ENCODE peak calls at places on chromosomes 4 and X, in ten cellular contexts. One of them, this sample, is unnamed.

GRCh38 chrX:25048176-25048575 is 32.4 kb upstream of the ARX start:
- DNase-seq in ovary: no peak
- DNase-seq in esophagus squamous epithelium: no peak
- DNase-seq in H9: no peak
- DNase-seq in fibroblast of the aortic adventitia: no peak
- DNase-seq in progenitor cell of endocrine pancreas: no peak
- DNase-seq in lower lobe of right lung: no peak
- DNase-seq in bronchial epithelial cell: no peak
- DNase-seq in endothelial cell: no peak
- DNase-seq in osteocyte: no peak
- DNase-seq in this sample: no peak

GRCh38 chrX:3815896-3816664 is 102.6 kb upstream of the PRKX start:
- DNase-seq in ovary: peak; percentile 79
- DNase-seq in esophagus squamous epithelium: peak; percentile 2
- DNase-seq in H9: peak; percentile 58
- DNase-seq in fibroblast of the aortic adventitia: peak; percentile 31
- DNase-seq in progenitor cell of endocrine pancreas: peak; percentile 56
- DNase-seq in lower lobe of right lung: peak; percentile 67
- DNase-seq in bronchial epithelial cell: no peak
- DNase-seq in endothelial cell: peak; percentile 15
- DNase-seq in osteocyte: peak; percentile 87
- DNase-seq in this sample: peak; percentile 81

GRCh38 chr4:185839204-185839712 is 27.3 kb upstream of the SORBS2 start:
- DNase-seq in ovary: peak; percentile 73
- DNase-seq in esophagus squamous epithelium: no peak
- DNase-seq in H9: peak; percentile 90
- DNase-seq in fibroblast of the aortic adventitia: peak; percentile 95
- DNase-seq in progenitor cell of endocrine pancreas: no peak
- DNase-seq in lower lobe of right lung: no peak
- DNase-seq in bronchial epithelial cell: peak; percentile 95
- DNase-seq in endothelial cell: peak; percentile 17
- DNase-seq in osteocyte: peak; percentile 89
- DNase-seq in this sample: no peak

GRCh38 chr4:10620935-10621488 is 63.6 kb downstream of the CLNK start:
- DNase-seq in ovary: no peak
- DNase-seq in esophagus squamous epithelium: no peak
- DNase-seq in H9: no peak
- DNase-seq in fibroblast of the aortic adventitia: no peak
- DNase-seq in progenitor cell of endocrine pancreas: no peak
- DNase-seq in lower lobe of right lung: no peak
- DNase-seq in bronchial epithelial cell: no peak
- DNase-seq in endothelial cell: no peak
- DNase-seq in osteocyte: no peak
- DNase-seq in this sample: no peak

GRCh38 chr4:6134612-6135220 is 65.6 kb downstream of the JAKMIP1 start:
- DNase-seq in ovary: no peak
- DNase-seq in esophagus squamous epithelium: no peak
- DNase-seq in H9: peak; percentile 51
- DNase-seq in fibroblast of the aortic adventitia: no peak
- DNase-seq in progenitor cell of endocrine pancreas: no peak
- DNase-seq in lower lobe of right lung: no peak
- DNase-seq in bronchial epithelial cell: no peak
- DNase-seq in endothelial cell: no peak
- DNase-seq in osteocyte: no peak
- DNase-seq in this sample: no peak

GRCh38 chr4:6349896-6350295 is 80.2 kb downstream of the WFS1 start:
- DNase-seq in ovary: no peak
- DNase-seq in esophagus squamous epithelium: no peak
- DNase-seq in H9: no peak
- DNase-seq in fibroblast of the aortic adventitia: peak; percentile 63
- DNase-seq in progenitor cell of endocrine pancreas: no peak
- DNase-seq in lower lobe of right lung: no peak
- DNase-seq in bronchial epithelial cell: no peak
- DNase-seq in endothelial cell: no peak
- DNase-seq in osteocyte: no peak
- DNase-seq in this sample: no peak

GRCh38 chr4:38133711-38134480 is 173.7 kb downstream of the PTTG2 start:
- DNase-seq in ovary: no peak
- DNase-seq in esophagus squamous epithelium: no peak
- DNase-seq in H9: no peak
- DNase-seq in fibroblast of the aortic adventitia: no peak
- DNase-seq in progenitor cell of endocrine pancreas: no peak
- DNase-seq in lower lobe of right lung: no peak
- DNase-seq in bronchial epithelial cell: no peak
- DNase-seq in endothelial cell: no peak
- DNase-seq in osteocyte: no peak
- DNase-seq in this sample: no peak

GRCh38 chr4:22238742-22239141 is 277.1 kb downstream of the ADGRA3 start:
- DNase-seq in ovary: no peak
- DNase-seq in esophagus squamous epithelium: no peak
- DNase-seq in H9: peak; percentile 48
- DNase-seq in fibroblast of the aortic adventitia: peak; percentile 12
- DNase-seq in progenitor cell of endocrine pancreas: no peak
- DNase-seq in lower lobe of right lung: no peak
- DNase-seq in bronchial epithelial cell: no peak
- DNase-seq in endothelial cell: no peak
- DNase-seq in osteocyte: no peak
- DNase-seq in this sample: no peak

GRCh38 chr4:15250021-15250441 is 177.8 kb upstream of the C1QTNF7 start:
- DNase-seq in ovary: no peak
- DNase-seq in esophagus squamous epithelium: no peak
- DNase-seq in H9: no peak
- DNase-seq in fibroblast of the aortic adventitia: no peak
- DNase-seq in progenitor cell of endocrine pancreas: no peak
- DNase-seq in lower lobe of right lung: no peak
- DNase-seq in bronchial epithelial cell: no peak
- DNase-seq in endothelial cell: no peak
- DNase-seq in osteocyte: no peak
- DNase-seq in this sample: no peak

GRCh38 chr4:7811536-7812190 is 128.0 kb downstream of the AFAP1 start:
- DNase-seq in ovary: peak; percentile 63
- DNase-seq in esophagus squamous epithelium: no peak
- DNase-seq in H9: no peak
- DNase-seq in fibroblast of the aortic adventitia: peak; percentile 90
- DNase-seq in progenitor cell of endocrine pancreas: no peak
- DNase-seq in lower lobe of right lung: peak; percentile 53
- DNase-seq in bronchial epithelial cell: peak; percentile 26
- DNase-seq in endothelial cell: no peak
- DNase-seq in osteocyte: no peak
- DNase-seq in this sample: peak; percentile 78

GRCh38 chr4:56182356-56182755 is 204.9 kb downstream of the AASDH start:
- DNase-seq in ovary: no peak
- DNase-seq in esophagus squamous epithelium: no peak
- DNase-seq in H9: no peak
- DNase-seq in fibroblast of the aortic adventitia: no peak
- DNase-seq in progenitor cell of endocrine pancreas: no peak
- DNase-seq in lower lobe of right lung: no peak
- DNase-seq in bronchial epithelial cell: no peak
- DNase-seq in endothelial cell: no peak
- DNase-seq in osteocyte: no peak
- DNase-seq in this sample: no peak

GRCh38 chr4:56181140-56181950 is 205.9 kb downstream of the AASDH start:
- DNase-seq in ovary: no peak
- DNase-seq in esophagus squamous epithelium: no peak
- DNase-seq in H9: no peak
- DNase-seq in fibroblast of the aortic adventitia: no peak
- DNase-seq in progenitor cell of endocrine pancreas: no peak
- DNase-seq in lower lobe of right lung: no peak
- DNase-seq in bronchial epithelial cell: peak; percentile 13
- DNase-seq in endothelial cell: no peak
- DNase-seq in osteocyte: no peak
- DNase-seq in this sample: no peak

GRCh38 chr4:56186808-56187523 is 200.3 kb downstream of the AASDH start:
- DNase-seq in ovary: no peak
- DNase-seq in esophagus squamous epithelium: no peak
- DNase-seq in H9: no peak
- DNase-seq in fibroblast of the aortic adventitia: no peak
- DNase-seq in progenitor cell of endocrine pancreas: no peak
- DNase-seq in lower lobe of right lung: no peak
- DNase-seq in bronchial epithelial cell: no peak
- DNase-seq in endothelial cell: no peak
- DNase-seq in osteocyte: no peak
- DNase-seq in this sample: no peak

GRCh38 chr4:56184214-56184613 is 203.1 kb downstream of the AASDH start:
- DNase-seq in ovary: no peak
- DNase-seq in esophagus squamous epithelium: no peak
- DNase-seq in H9: no peak
- DNase-seq in fibroblast of the aortic adventitia: no peak
- DNase-seq in progenitor cell of endocrine pancreas: no peak
- DNase-seq in lower lobe of right lung: no peak
- DNase-seq in bronchial epithelial cell: no peak
- DNase-seq in endothelial cell: no peak
- DNase-seq in osteocyte: no peak
- DNase-seq in this sample: no peak

GRCh38 chr4:56183344-56183959 is 203.8 kb downstream of the AASDH start:
- DNase-seq in ovary: no peak
- DNase-seq in esophagus squamous epithelium: no peak
- DNase-seq in H9: peak; percentile 44
- DNase-seq in fibroblast of the aortic adventitia: no peak
- DNase-seq in progenitor cell of endocrine pancreas: no peak
- DNase-seq in lower lobe of right lung: no peak
- DNase-seq in bronchial epithelial cell: no peak
- DNase-seq in endothelial cell: no peak
- DNase-seq in osteocyte: no peak
- DNase-seq in this sample: no peak
- TF ChIP-seq CTCF in ovary: no peak
- TF ChIP-seq CTCF in esophagus squamous epithelium: no peak
- TF ChIP-seq CTCF in H9: peak; percentile 11
- TF ChIP-seq CTCF in fibroblast of the aortic adventitia: no peak
- TF ChIP-seq CTCF in progenitor cell of endocrine pancreas: no peak
- TF ChIP-seq CTCF in lower lobe of right lung: no peak
- TF ChIP-seq CTCF in bronchial epithelial cell: no peak
- TF ChIP-seq CTCF in endothelial cell: no peak
- TF ChIP-seq CTCF in osteocyte: no peak
- TF ChIP-seq CTCF in this sample: no peak

GRCh38 chr4:159384619-159385018 is 281.7 kb downstream of the RAPGEF2 start:
- DNase-seq in ovary: no peak
- DNase-seq in esophagus squamous epithelium: no peak
- DNase-seq in H9: no peak
- DNase-seq in fibroblast of the aortic adventitia: peak; percentile 32
- DNase-seq in progenitor cell of endocrine pancreas: no peak
- DNase-seq in lower lobe of right lung: no peak
- DNase-seq in bronchial epithelial cell: no peak
- DNase-seq in endothelial cell: no peak
- DNase-seq in osteocyte: no peak
- DNase-seq in this sample: no peak
- TF ChIP-seq CTCF in ovary: no peak
- TF ChIP-seq CTCF in esophagus squamous epithelium: no peak
- TF ChIP-seq CTCF in H9: no peak
- TF ChIP-seq CTCF in fibroblast of the aortic adventitia: peak; percentile 31
- TF ChIP-seq CTCF in progenitor cell of endocrine pancreas: no peak
- TF ChIP-seq CTCF in lower lobe of right lung: no peak
- TF ChIP-seq CTCF in bronchial epithelial cell: no peak
- TF ChIP-seq CTCF in endothelial cell: no peak
- TF ChIP-seq CTCF in osteocyte: peak; percentile 38
- TF ChIP-seq CTCF in this sample: no peak

DNA sequence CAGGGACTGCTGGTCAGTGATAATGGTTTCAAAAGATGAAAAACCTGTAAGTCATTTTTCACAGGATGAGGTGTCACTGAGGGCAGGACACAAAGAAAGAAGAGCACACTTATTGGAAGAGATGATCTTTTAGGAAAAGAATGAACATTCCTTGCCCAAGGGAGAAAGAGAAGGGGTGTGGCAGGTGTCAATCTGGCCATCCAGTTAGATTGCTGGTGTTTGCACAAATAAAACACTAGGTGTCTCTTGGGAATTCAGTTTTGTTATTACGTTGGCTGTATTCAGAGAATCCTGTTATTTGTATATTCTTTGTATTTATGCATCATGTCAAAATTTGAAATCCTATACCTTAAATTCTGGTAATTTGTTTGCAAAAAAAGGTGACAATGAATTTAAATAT is 244.4 kb downstream of the GPAT3 start:
- DNase-seq in ovary: no peak
- DNase-seq in esophagus squamous epithelium: no peak
- DNase-seq in H9: no peak
- DNase-seq in fibroblast of the aortic adventitia: no peak
- DNase-seq in progenitor cell of endocrine pancreas: no peak
- DNase-seq in lower lobe of right lung: no peak
- DNase-seq in bronchial epithelial cell: peak; percentile 29
- DNase-seq in endothelial cell: no peak
- DNase-seq in osteocyte: no peak
- DNase-seq in this sample: no peak
- TF ChIP-seq CTCF in ovary: no peak
- TF ChIP-seq CTCF in esophagus squamous epithelium: no peak
- TF ChIP-seq CTCF in H9: no peak
- TF ChIP-seq CTCF in fibroblast of the aortic adventitia: no peak
- TF ChIP-seq CTCF in progenitor cell of endocrine pancreas: no peak
- TF ChIP-seq CTCF in lower lobe of right lung: no peak
- TF ChIP-seq CTCF in bronchial epithelial cell: peak; percentile 4
- TF ChIP-seq CTCF in endothelial cell: no peak
- TF ChIP-seq CTCF in osteocyte: no peak
- TF ChIP-seq CTCF in this sample: no peak

GRCh38 chr4:150067859-150068258 is 10.4 kb upstream of the DCLK2 start:
- DNase-seq in ovary: no peak
- DNase-seq in esophagus squamous epithelium: no peak
- DNase-seq in H9: no peak
- DNase-seq in fibroblast of the aortic adventitia: no peak
- DNase-seq in progenitor cell of endocrine pancreas: no peak
- DNase-seq in lower lobe of right lung: no peak
- DNase-seq in bronchial epithelial cell: no peak
- DNase-seq in endothelial cell: no peak
- DNase-seq in osteocyte: no peak
- DNase-seq in this sample: no peak

GRCh38 chr4:150069361-150069760 is 8.9 kb upstream of the DCLK2 start:
- DNase-seq in ovary: no peak
- DNase-seq in esophagus squamous epithelium: no peak
- DNase-seq in H9: no peak
- DNase-seq in fibroblast of the aortic adventitia: peak; percentile 22
- DNase-seq in progenitor cell of endocrine pancreas: no peak
- DNase-seq in lower lobe of right lung: no peak
- DNase-seq in bronchial epithelial cell: no peak
- DNase-seq in endothelial cell: no peak
- DNase-seq in osteocyte: no peak
- DNase-seq in this sample: no peak

GRCh38 chr4:150063128-150063527 is 15.1 kb upstream of the DCLK2 start:
- DNase-seq in ovary: no peak
- DNase-seq in esophagus squamous epithelium: no peak
- DNase-seq in H9: no peak
- DNase-seq in fibroblast of the aortic adventitia: no peak
- DNase-seq in progenitor cell of endocrine pancreas: no peak
- DNase-seq in lower lobe of right lung: no peak
- DNase-seq in bronchial epithelial cell: no peak
- DNase-seq in endothelial cell: no peak
- DNase-seq in osteocyte: no peak
- DNase-seq in this sample: no peak

GRCh38 chr4:150068300-150068699 is 9.9 kb upstream of the DCLK2 start:
- DNase-seq in ovary: no peak
- DNase-seq in esophagus squamous epithelium: no peak
- DNase-seq in H9: no peak
- DNase-seq in fibroblast of the aortic adventitia: no peak
- DNase-seq in progenitor cell of endocrine pancreas: no peak
- DNase-seq in lower lobe of right lung: no peak
- DNase-seq in bronchial epithelial cell: no peak
- DNase-seq in endothelial cell: no peak
- DNase-seq in osteocyte: no peak
- DNase-seq in this sample: no peak

DNA sequence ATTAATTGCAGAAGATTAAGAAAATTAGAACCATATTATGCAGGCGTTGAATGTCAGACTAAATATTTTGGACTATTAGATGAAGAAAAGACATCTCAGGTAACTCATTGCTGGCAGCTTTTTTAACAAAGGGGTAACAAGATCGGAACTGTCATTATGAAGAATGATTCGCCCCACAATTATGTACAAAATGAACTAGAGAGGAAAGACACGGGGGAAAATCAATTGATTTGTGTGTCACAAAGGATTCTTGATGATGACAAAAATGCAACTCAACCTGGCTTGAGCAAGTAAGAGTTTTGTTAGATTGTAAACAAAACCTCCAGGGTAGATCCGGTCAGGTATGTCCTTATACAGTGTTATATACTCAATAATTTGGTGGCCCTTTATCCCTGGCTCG is 12.5 kb upstream of the DCLK2 start:
- DNase-seq in ovary: no peak
- DNase-seq in esophagus squamous epithelium: no peak
- DNase-seq in H9: no peak
- DNase-seq in fibroblast of the aortic adventitia: no peak
- DNase-seq in progenitor cell of endocrine pancreas: no peak
- DNase-seq in lower lobe of right lung: no peak
- DNase-seq in bronchial epithelial cell: no peak
- DNase-seq in endothelial cell: no peak
- DNase-seq in osteocyte: no peak
- DNase-seq in this sample: no peak
- TF ChIP-seq CTCF in ovary: no peak
- TF ChIP-seq CTCF in esophagus squamous epithelium: no peak
- TF ChIP-seq CTCF in H9: no peak
- TF ChIP-seq CTCF in fibroblast of the aortic adventitia: no peak
- TF ChIP-seq CTCF in progenitor cell of endocrine pancreas: no peak
- TF ChIP-seq CTCF in lower lobe of right lung: no peak
- TF ChIP-seq CTCF in bronchial epithelial cell: no peak
- TF ChIP-seq CTCF in endothelial cell: no peak
- TF ChIP-seq CTCF in osteocyte: no peak
- TF ChIP-seq CTCF in this sample: no peak

This sample was measured in coronary artery.